ENCODE peak calls at places on chromosomes 6 and 20, in nine cellular contexts. Y is fibroblast of the conjunctiva; L is mesothelial cell of epicardium; I is CD4-positive, alpha-beta memory T cell; S is activated naive CD4-positive, alpha-beta T cell; Z is stimulated activated naive B cell treated with anti-CD40 and anti-IgM and Interleukin-4, amounts not matched to agents 10 μg/mL and 1 μg/mL and 100 μg/mL, for 72 hours; F is cardiac fibroblast; G is HepG2; D is neural crest cell. V is an unnamed sample.

GRCh38 chr20:38523697-38524096 is 51.1 kb downstream of the RALGAPB start:
- DNase-seq in Y (no peak), L (no peak), I (no peak), S (no peak), Z (no peak), F (peak), G (no peak), D (no peak), V (no peak)

GRCh38 chr6:37513155-37513554 is 13.5 kb upstream of the CCDC167 start:
- DNase-seq in Y (no peak), L (no peak), I (no peak), S (no peak), Z (no peak), F (no peak), G (no peak), D (no peak), V (no peak)

GRCh38 chr6:82363368-82364086 is at the start of gene TPBG:
- DNase-seq in Y (peak), L (peak), I (peak), S (no peak), Z (no peak), F (peak), G (peak), D (peak), V (peak)

GRCh38 chr6:63802606-63803206 is 167.1 kb downstream of the PHF3 start:
- DNase-seq in Y (peak), L (no peak), I (no peak), S (no peak), Z (no peak), F (peak), G (peak), D (no peak), V (no peak)

GRCh38 chr6:139659196-139659595 is 284.7 kb upstream of the CITED2 start:
- DNase-seq in Y (no peak), L (no peak), I (no peak), S (no peak), Z (no peak), F (no peak), G (no peak), D (no peak), V (no peak)

GRCh38 chr20:58001381-58001780 is 227.1 kb downstream of the ANKRD60 start:
- DNase-seq in Y (no peak), L (peak), I (no peak), S (no peak), Z (no peak), F (no peak), G (no peak), D (no peak), V (no peak)

GRCh38 chr6:39016831-39017230 is 31.8 kb upstream of the GLP1R start:
- DNase-seq in Y (no peak), L (no peak), I (no peak), S (no peak), Z (no peak), F (no peak), G (no peak), D (no peak), V (no peak)

GRCh38 chr6:121951918-121952379 is 447.5 kb upstream of the HSF2 start:
- DNase-seq in Y (peak), L (no peak), I (no peak), S (no peak), Z (no peak), F (peak), G (no peak), D (no peak), V (no peak)

GRCh38 chr6:168088161-168089106 is 9.4 kb upstream of the FRMD1 start:
- DNase-seq in Y (no peak), L (peak), I (no peak), S (no peak), Z (no peak), F (peak), G (peak), D (peak), V (no peak)

GRCh38 chr6:151962246-151962846 is 154.9 kb downstream of the ESR1 start:
- DNase-seq in Y (no peak), L (no peak), I (peak), S (no peak), Z (no peak), F (peak), G (peak), D (no peak), V (no peak)

GRCh38 chr6:2197177-2197671 is 48.2 kb downstream of the GMDS start:
- DNase-seq in Y (peak), L (no peak), I (no peak), S (no peak), Z (no peak), F (peak), G (no peak), D (no peak), V (no peak)

GRCh38 chr6:154302111-154302752 is 54.4 kb downstream of the IPCEF1 start:
- DNase-seq in Y (no peak), L (no peak), I (no peak), S (no peak), Z (peak), F (peak), G (no peak), D (no peak), V (no peak)

GRCh38 chr6:131754088-131754487 is 43.3 kb upstream of the CTAGE9 start:
- DNase-seq in Y (no peak), L (no peak), I (no peak), S (no peak), Z (no peak), F (no peak), G (no peak), D (no peak), V (no peak)

GRCh38 chr6:153027480-153027879 is 25.0 kb upstream of the MTRF1L start:
- DNase-seq in Y (no peak), L (no peak), I (no peak), S (no peak), Z (no peak), F (no peak), G (no peak), D (no peak), V (no peak)

GRCh38 chr20:859661-860294 is 26.3 kb downstream of the FAM110A start:
- DNase-seq in Y (no peak), L (no peak), I (no peak), S (no peak), Z (no peak), F (no peak), G (no peak), D (no peak), V (no peak)

GRCh38 chr6:70398783-70399730 is 14.3 kb upstream of the FAM135A start:
- DNase-seq in Y (no peak), L (no peak), I (no peak), S (no peak), Z (no peak), F (peak), G (peak), D (no peak), V (no peak)

GRCh38 chr6:167744681-167745659 is 81.7 kb upstream of the AFDN start:
- DNase-seq in Y (no peak), L (no peak), I (no peak), S (no peak), Z (no peak), F (no peak), G (no peak), D (no peak), V (no peak)

GRCh38 chr6:144659202-144659731 is 374.1 kb downstream of the UTRN start:
- DNase-seq in Y (peak), L (no peak), I (peak), S (no peak), Z (peak), F (peak), G (peak), D (peak), V (peak)

GRCh38 chr6:157163434-157164159 is 159.7 kb downstream of the TMEM242 start:
- DNase-seq in Y (no peak), L (no peak), I (no peak), S (no peak), Z (no peak), F (no peak), G (no peak), D (no peak), V (no peak)

GRCh38 chr6:133568970-133569889 is 319.7 kb upstream of the TCF21 start:
- DNase-seq in Y (peak), L (no peak), I (no peak), S (no peak), Z (no peak), F (peak), G (peak), D (no peak), V (no peak)

GRCh38 chr20:63740501-63741353 is 1.2 kb downstream of the SLC2A4RG start:
- DNase-seq in Y (peak), L (no peak), I (peak), S (peak), Z (no peak), F (peak), G (peak), D (peak), V (no peak)

GRCh38 chr20:2817891-2818595 is 1.9 kb downstream of the TMEM239 start:
- DNase-seq in Y (no peak), L (no peak), I (no peak), S (no peak), Z (no peak), F (no peak), G (no peak), D (no peak), V (no peak)

GRCh38 chr20:33411711-33412483 is 10.6 kb upstream of the CDK5RAP1 start:
- DNase-seq in Y (no peak), L (no peak), I (no peak), S (no peak), Z (no peak), F (no peak), G (no peak), D (no peak), V (no peak)

GRCh38 chr6:110799181-110799580 is 16.1 kb downstream of the CDK19 start:
- DNase-seq in Y (no peak), L (no peak), I (no peak), S (no peak), Z (no peak), F (no peak), G (no peak), D (no peak), V (no peak)

GRCh38 chr6:80249897-80250296 is 143.4 kb downstream of the BCKDHB start:
- DNase-seq in Y (no peak), L (no peak), I (no peak), S (no peak), Z (no peak), F (peak), G (no peak), D (no peak), V (no peak)

GRCh38 chr6:29647927-29648642 is 8.8 kb upstream of the MOG start:
- DNase-seq in Y (no peak), L (no peak), I (no peak), S (no peak), Z (no peak), F (peak), G (peak), D (no peak), V (no peak)

GRCh38 chr6:65289491-65289890 is 417.5 kb downstream of the EYS start:
- DNase-seq in Y (no peak), L (no peak), I (no peak), S (no peak), Z (no peak), F (peak), G (no peak), D (no peak), V (no peak)

GRCh38 chr20:44637490-44638372 is 13.8 kb downstream of the ADA start:
- DNase-seq in Y (no peak), L (no peak), I (no peak), S (no peak), Z (no peak), F (peak), G (no peak), D (no peak), V (no peak)

GRCh38 chr6:35687658-35688604 is 784 bp downstream of the FKBP5 start:
- DNase-seq in Y (no peak), L (no peak), I (peak), S (peak), Z (peak), F (peak), G (no peak), D (peak), V (no peak)

GRCh38 chr6:27889628-27890315 is 22.4 kb downstream of the OR2B2 start:
- DNase-seq in Y (no peak), L (no peak), I (no peak), S (no peak), Z (peak), F (no peak), G (no peak), D (no peak), V (no peak)

GRCh38 chr20:22931653-22932052 is 103.5 kb upstream of the SSTR4 start:
- DNase-seq in Y (no peak), L (no peak), I (no peak), S (no peak), Z (no peak), F (no peak), G (peak), D (no peak), V (no peak)

GRCh38 chr6:38716825-38717224 is 1.7 kb downstream of the DNAH8 start:
- DNase-seq in Y (no peak), L (no peak), I (no peak), S (no peak), Z (no peak), F (no peak), G (no peak), D (no peak), V (no peak)

GRCh38 chr6:25050356-25050755 is 114.6 kb upstream of the RIPOR2 start:
- DNase-seq in Y (peak), L (no peak), I (peak), S (peak), Z (peak), F (peak), G (no peak), D (no peak), V (no peak)

GRCh38 chr6:118876201-118876600 is 17.8 kb upstream of the ASF1A start:
- DNase-seq in Y (no peak), L (no peak), I (no peak), S (no peak), Z (no peak), F (no peak), G (peak), D (no peak), V (no peak)

GRCh38 chr6:117233146-117233545 is 32.2 kb upstream of the VGLL2 start:
- DNase-seq in Y (no peak), L (no peak), I (no peak), S (no peak), Z (no peak), F (peak), G (no peak), D (no peak), V (no peak)

GRCh38 chr20:46213946-46214830 is 94.1 kb downstream of the CDH22 start:
- DNase-seq in Y (peak), L (no peak), I (no peak), S (no peak), Z (no peak), F (peak), G (no peak), D (no peak), V (no peak)

GRCh38 chr20:59386819-59387218 is 86.4 kb downstream of the EDN3 start:
- DNase-seq in Y (no peak), L (no peak), I (no peak), S (no peak), Z (no peak), F (no peak), G (no peak), D (no peak), V (peak)

V was measured in iPS DF 19.7.